ENCODE peak calls at places on chromosomes 2 and 18, in four cellular contexts. One of them, this sample, is unnamed.
A peak's percentile ranks its signal among the peaks of the same experiment; 100 is the strongest.

GRCh38 chr2:102094917-102095316 is 47.6 kb upstream of the IL1R1 start:
- DNase-seq in endodermal cell: no peak
- DNase-seq in naive thymus-derived CD4-positive, alpha-beta T cell: no peak
- DNase-seq in HCT116: peak; percentile 41
- DNase-seq in this sample: no peak

GRCh38 chr18:36247036-36247435 is 50.5 kb upstream of the FHOD3 start:
- DNase-seq in naive thymus-derived CD4-positive, alpha-beta T cell: no peak
- DNase-seq in endodermal cell: peak; percentile 54
- DNase-seq in HCT116: no peak
- DNase-seq in this sample: no peak

GRCh38 chr2:64405476-64406406 is 48.2 kb upstream of the LGALSL start:
- DNase-seq in naive thymus-derived CD4-positive, alpha-beta T cell: no peak
- DNase-seq in endodermal cell: no peak
- DNase-seq in HCT116: no peak
- DNase-seq in this sample: no peak

GRCh38 chr2:29420999-29421856 is 306.0 kb downstream of the CLIP4 start:
- DNase-seq in endodermal cell: no peak
- DNase-seq in HCT116: no peak
- DNase-seq in naive thymus-derived CD4-positive, alpha-beta T cell: no peak
- DNase-seq in this sample: no peak

GRCh38 chr2:112642961-112643360 is 2.8 kb upstream of the SLC20A1 start:
- DNase-seq in naive thymus-derived CD4-positive, alpha-beta T cell: no peak
- DNase-seq in endodermal cell: no peak
- DNase-seq in HCT116: no peak
- DNase-seq in this sample: no peak

GRCh38 chr2:64267699-64268098 is 123.5 kb upstream of the PELI1 start:
- DNase-seq in HCT116: no peak
- DNase-seq in endodermal cell: peak; percentile 68
- DNase-seq in naive thymus-derived CD4-positive, alpha-beta T cell: no peak
- DNase-seq in this sample: no peak

GRCh38 chr2:1070601-1071000 is 120.0 kb downstream of the SNTG2 start:
- DNase-seq in endodermal cell: no peak
- DNase-seq in HCT116: no peak
- DNase-seq in naive thymus-derived CD4-positive, alpha-beta T cell: no peak
- DNase-seq in this sample: no peak

GRCh38 chr2:98572676-98573075 is 35.6 kb downstream of the COA5 start:
- DNase-seq in naive thymus-derived CD4-positive, alpha-beta T cell: no peak
- DNase-seq in endodermal cell: no peak
- DNase-seq in HCT116: no peak
- DNase-seq in this sample: no peak

GRCh38 chr18:76458522-76459311 is 36.3 kb downstream of the ZNF516 start:
- DNase-seq in naive thymus-derived CD4-positive, alpha-beta T cell: no peak
- DNase-seq in endodermal cell: peak; percentile 34
- DNase-seq in HCT116: no peak
- DNase-seq in this sample: no peak

GRCh38 chr2:179936654-179937053 is 70.4 kb downstream of the CWC22 start:
- DNase-seq in HCT116: peak; percentile 29
- DNase-seq in naive thymus-derived CD4-positive, alpha-beta T cell: peak; percentile 5
- DNase-seq in endodermal cell: peak; percentile 87
- DNase-seq in this sample: no peak

GRCh38 chr2:209936106-209936663 is 66.3 kb upstream of the RPE start:
- DNase-seq in HCT116: no peak
- DNase-seq in endodermal cell: no peak
- DNase-seq in naive thymus-derived CD4-positive, alpha-beta T cell: no peak
- DNase-seq in this sample: no peak

GRCh38 chr18:75123113-75123512 is 85.8 kb downstream of the PTGR3 start:
- DNase-seq in endodermal cell: no peak
- DNase-seq in HCT116: no peak
- DNase-seq in naive thymus-derived CD4-positive, alpha-beta T cell: no peak
- DNase-seq in this sample: no peak

GRCh38 chr2:55760125-55760524 is 66.5 kb upstream of the PNPT1 start:
- DNase-seq in naive thymus-derived CD4-positive, alpha-beta T cell: no peak
- DNase-seq in endodermal cell: no peak
- DNase-seq in HCT116: no peak
- DNase-seq in this sample: no peak

GRCh38 chr18:3710712-3711269 is 260.8 kb downstream of the TGIF1 start:
- DNase-seq in endodermal cell: no peak
- DNase-seq in HCT116: no peak
- DNase-seq in naive thymus-derived CD4-positive, alpha-beta T cell: no peak
- DNase-seq in this sample: no peak
- H3K27ac ChIP-seq in endodermal cell: no peak overlapping the region
- H3K27ac ChIP-seq in HCT116: no peak overlapping the region
- H3K27ac ChIP-seq in naive thymus-derived CD4-positive, alpha-beta T cell: no peak overlapping the region
- H3K27ac ChIP-seq in this sample: no peak overlapping the region

DNA sequence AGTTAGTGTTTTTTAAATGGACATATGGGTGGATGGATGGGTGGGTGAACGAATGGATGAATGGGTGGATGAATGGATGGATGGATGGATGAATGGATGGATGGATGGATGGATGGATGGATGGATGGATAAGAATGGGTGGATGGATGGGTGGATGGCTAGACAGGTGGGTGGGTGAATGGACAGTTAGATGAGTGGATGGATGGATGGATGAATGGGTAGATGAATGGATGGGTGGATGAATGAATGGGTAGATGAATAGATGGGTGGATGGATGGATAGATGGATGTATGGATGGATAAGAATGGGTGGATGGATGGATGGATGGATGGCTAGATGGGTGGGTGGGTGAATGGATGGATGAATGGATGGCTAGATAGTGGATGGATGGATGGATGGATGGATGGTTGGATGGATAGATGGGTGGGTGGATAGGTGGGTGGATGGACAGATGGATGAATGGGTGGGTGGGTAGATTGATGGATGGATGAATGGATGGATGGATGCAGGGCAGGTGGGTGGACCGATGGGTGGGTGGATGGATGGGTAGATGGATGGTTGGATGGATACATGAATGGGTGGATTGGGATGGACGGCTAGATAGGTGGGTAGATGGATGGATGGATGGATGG is 64.0 kb downstream of the CTIF start:
- DNase-seq in endodermal cell: no peak
- DNase-seq in HCT116: no peak
- DNase-seq in naive thymus-derived CD4-positive, alpha-beta T cell: no peak
- DNase-seq in this sample: no peak
- H3K4me1 ChIP-seq in endodermal cell: peaks cover 16% of the 10 kb centered on the region
- H3K4me1 ChIP-seq in HCT116: no peaks in the 10 kb centered on the region
- H3K4me1 ChIP-seq in naive thymus-derived CD4-positive, alpha-beta T cell: no peaks in the 10 kb centered on the region
- H3K4me1 ChIP-seq in this sample: peaks cover 25% of the 10 kb centered on the region

DNA sequence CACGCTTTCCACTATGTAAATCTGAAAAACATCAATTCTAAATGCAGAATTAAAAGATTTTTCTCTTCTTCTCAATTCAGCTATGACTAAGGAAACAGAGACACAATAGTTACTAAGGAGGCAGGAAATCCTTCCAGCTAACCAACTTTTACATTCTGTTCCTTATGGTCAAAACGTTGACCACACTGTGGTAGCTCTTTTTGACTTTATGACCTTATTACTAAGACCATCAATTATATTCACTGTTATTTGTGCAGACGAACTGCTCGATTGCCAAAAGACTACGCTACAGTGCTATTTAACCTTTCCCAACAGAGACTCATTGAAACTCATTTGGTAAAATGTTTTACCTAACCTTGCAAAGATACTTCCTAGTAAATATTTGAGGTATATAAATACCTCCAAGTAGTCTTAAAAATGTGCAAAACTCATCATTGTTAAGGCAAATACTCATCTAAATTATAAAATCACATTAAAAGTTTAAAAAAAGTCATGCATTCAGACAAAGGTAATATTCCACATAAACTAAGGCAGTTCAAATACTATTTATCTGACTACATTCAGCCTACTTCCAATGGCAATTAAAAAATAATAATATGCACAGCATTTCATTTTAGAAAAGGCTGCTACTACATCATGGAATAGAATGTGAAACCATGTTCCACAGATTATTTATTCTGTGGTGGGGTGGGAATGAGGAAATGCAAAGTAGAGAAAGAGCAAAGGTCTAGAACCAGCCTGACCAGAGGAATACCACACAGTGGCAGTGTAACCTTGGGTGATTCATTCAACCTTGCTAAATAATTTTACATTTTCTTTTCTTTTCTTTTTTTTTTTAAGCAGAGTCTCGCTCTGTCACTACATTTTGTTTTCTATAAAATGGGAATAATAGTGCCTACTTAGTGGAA is 139.8 kb downstream of the THADA start:
- DNase-seq in endodermal cell: no peak
- DNase-seq in HCT116: no peak
- DNase-seq in naive thymus-derived CD4-positive, alpha-beta T cell: no peak
- DNase-seq in this sample: no peak
- H3K27ac ChIP-seq in endodermal cell: no peak overlapping the region
- H3K27ac ChIP-seq in HCT116: peak overlapping the region; percentile 2
- H3K27ac ChIP-seq in naive thymus-derived CD4-positive, alpha-beta T cell: no peak overlapping the region
- H3K27ac ChIP-seq in this sample: no peak overlapping the region

DNA sequence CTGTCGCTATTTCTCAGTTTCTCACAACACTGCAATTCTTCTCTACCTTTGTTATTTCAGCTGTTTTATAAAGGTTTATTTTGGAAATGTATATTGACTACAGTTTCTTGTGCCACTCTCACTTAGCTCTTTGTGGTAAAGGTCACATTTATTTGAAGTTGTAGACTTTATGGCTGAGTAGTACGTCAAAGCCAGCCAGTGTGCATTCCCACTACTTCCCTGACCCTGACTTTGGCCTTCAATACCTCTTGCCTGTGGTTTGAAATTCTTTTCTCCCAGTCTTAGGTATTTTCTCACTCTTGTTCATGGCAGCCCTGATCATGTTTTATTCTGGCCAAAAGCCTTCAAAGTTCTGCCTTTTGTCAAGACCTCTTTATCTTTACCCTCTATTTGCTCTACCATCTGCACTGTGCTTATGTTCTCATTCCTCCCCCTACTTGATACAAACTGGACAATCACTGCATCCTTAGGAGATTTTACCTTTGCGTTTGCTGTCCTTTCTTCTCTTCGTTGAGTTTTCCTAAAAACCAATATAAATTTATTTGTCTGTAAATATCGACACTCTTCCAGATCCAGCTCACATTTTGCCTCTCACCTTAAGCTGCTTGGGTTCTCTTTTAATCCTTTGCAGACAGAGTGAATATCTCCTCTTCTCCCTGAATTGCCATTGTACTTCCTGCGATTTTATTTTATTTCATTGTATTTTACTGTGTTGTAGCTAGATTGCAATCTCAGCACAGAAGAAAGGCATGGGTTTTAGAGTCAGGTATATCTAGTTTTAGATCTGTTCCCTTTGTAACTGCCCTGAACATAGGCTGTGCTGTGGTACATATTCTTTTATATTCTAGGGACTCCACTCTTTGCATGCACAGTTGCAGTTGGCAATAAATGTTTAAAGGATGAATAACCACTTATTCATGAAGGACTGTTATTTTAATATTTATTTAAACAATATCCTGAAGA is 31.2 kb downstream of the GULP1 start:
- DNase-seq in naive thymus-derived CD4-positive, alpha-beta T cell: no peak
- DNase-seq in endodermal cell: no peak
- DNase-seq in HCT116: no peak
- DNase-seq in this sample: no peak
- H3K4me1 ChIP-seq in naive thymus-derived CD4-positive, alpha-beta T cell: no peaks in the 10 kb centered on the region
- H3K4me1 ChIP-seq in endodermal cell: no peaks in the 10 kb centered on the region
- H3K4me1 ChIP-seq in HCT116: peaks cover 15% of the 10 kb centered on the region
- H3K4me1 ChIP-seq in this sample: peaks cover 50% of the 10 kb centered on the region

GRCh38 chr2:234913208-234913626 is 38.6 kb upstream of the SH3BP4 start:
- DNase-seq in naive thymus-derived CD4-positive, alpha-beta T cell: no peak
- DNase-seq in endodermal cell: no peak
- DNase-seq in HCT116: no peak
- DNase-seq in this sample: no peak
- H3K27ac ChIP-seq in naive thymus-derived CD4-positive, alpha-beta T cell: no peak overlapping the region
- H3K27ac ChIP-seq in endodermal cell: no peak overlapping the region
- H3K27ac ChIP-seq in HCT116: no peak overlapping the region
- H3K27ac ChIP-seq in this sample: no peak overlapping the region

GRCh38 chr2:105375001-105375561 is 23.8 kb downstream of the FHL2 start:
- DNase-seq in naive thymus-derived CD4-positive, alpha-beta T cell: no peak
- DNase-seq in endodermal cell: no peak
- DNase-seq in HCT116: no peak
- DNase-seq in this sample: no peak
- H3K4me1 ChIP-seq in naive thymus-derived CD4-positive, alpha-beta T cell: peaks cover 15% of the 10 kb centered on the region
- H3K4me1 ChIP-seq in endodermal cell: no peaks in the 10 kb centered on the region
- H3K4me1 ChIP-seq in HCT116: no peaks in the 10 kb centered on the region
- H3K4me1 ChIP-seq in this sample: peaks cover 46% of the 10 kb centered on the region

DNA sequence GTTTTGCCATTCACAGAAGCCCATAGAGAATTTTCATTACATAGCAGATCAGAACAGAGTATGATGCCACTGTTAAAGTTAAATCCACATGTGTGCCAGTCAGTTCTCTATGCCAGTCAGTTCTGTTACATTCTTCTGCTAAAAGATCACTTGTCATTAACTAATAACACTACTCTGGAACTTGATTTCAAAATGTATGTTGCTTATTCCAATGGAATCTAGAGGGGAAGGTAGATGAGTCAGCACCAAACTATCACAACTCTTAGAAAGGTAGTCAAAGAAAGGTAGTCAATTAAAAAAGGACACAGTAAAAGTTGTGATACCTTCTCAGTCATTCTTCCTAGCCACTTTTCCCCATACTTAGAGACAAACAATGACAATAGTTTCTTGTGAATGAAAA is 1214.4 kb downstream of the LRP1B start:
- DNase-seq in HCT116: no peak
- DNase-seq in endodermal cell: no peak
- DNase-seq in naive thymus-derived CD4-positive, alpha-beta T cell: no peak
- DNase-seq in this sample: no peak
- H3K27ac ChIP-seq in HCT116: no peak overlapping the region
- H3K27ac ChIP-seq in endodermal cell: no peak overlapping the region
- H3K27ac ChIP-seq in naive thymus-derived CD4-positive, alpha-beta T cell: no peak overlapping the region
- H3K27ac ChIP-seq in this sample: no peak overlapping the region

DNA sequence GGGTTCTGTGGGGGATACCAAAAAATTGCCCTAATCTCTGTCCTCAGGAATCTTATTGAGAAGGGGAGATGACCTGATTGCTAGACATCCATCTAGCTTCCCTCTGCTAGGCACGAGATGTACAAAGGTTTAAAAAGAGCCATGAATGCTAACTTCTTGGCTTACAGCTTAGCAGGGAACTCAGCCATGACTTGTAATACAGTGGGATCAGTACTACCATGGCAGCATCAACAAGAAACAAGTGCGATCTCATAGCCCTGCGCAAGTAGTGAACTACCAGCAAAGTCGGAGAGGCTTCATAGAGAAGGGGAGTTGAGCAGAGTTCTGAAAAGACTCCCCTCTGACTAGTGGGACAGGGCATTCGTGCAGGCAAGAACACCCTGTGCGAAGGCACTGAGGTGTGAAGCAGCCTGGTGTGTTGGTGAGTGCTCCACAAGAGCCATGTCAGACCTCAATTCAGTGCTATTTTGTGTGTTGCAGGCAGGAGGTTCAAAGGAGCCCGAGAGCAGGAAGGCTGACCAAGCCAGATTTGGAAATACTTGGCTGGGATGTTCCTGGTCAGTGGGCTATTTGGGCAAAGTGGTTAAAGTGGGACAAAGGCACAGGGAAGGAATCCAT is 130.0 kb downstream of the FMNL2 start:
- DNase-seq in HCT116: no peak
- DNase-seq in naive thymus-derived CD4-positive, alpha-beta T cell: no peak
- DNase-seq in endodermal cell: no peak
- DNase-seq in this sample: no peak
- H3K4me1 ChIP-seq in HCT116: peaks cover 14% of the 10 kb centered on the region
- H3K4me1 ChIP-seq in naive thymus-derived CD4-positive, alpha-beta T cell: no peaks in the 10 kb centered on the region
- H3K4me1 ChIP-seq in endodermal cell: peaks cover 13% of the 10 kb centered on the region
- H3K4me1 ChIP-seq in this sample: peaks cover 64% of the 10 kb centered on the region

This sample was measured in thoracic aorta.